ENCODE peak calls at places on chromosomes 7 and 10, in nine cellular contexts. L, I, Z, P, K, V, U, T and X are unnamed samples.

GRCh38 chr7:89621925-89622641 is 532.2 kb upstream of the STEAP1 start:
- DNase-seq in P (no peak), K (no peak), U (no peak), L (no peak), I (no peak), V (no peak), T (no peak), Z (no peak), X (no peak)

GRCh38 chr10:121459765-121460453 is 138.3 kb downstream of the FGFR2 start:
- DNase-seq in K (no peak), V (no peak), P (no peak), L (no peak), U (no peak), T (peak), I (no peak), Z (no peak), X (no peak)

GRCh38 chr7:151207796-151208195 is 2.5 kb downstream of the H2BK1 start:
- DNase-seq in P (no peak), U (no peak), I (no peak), V (no peak), K (no peak), Z (no peak), T (no peak), L (no peak), X (no peak)

GRCh38 chr7:156478486-156478885 is 162.1 kb upstream of the RNF32 start:
- DNase-seq in Z (no peak), T (no peak), L (no peak), K (no peak), U (no peak), P (no peak), V (no peak), I (no peak), X (no peak)

GRCh38 chr7:19106308-19107141 is 10.9 kb downstream of the TWIST1 start:
- DNase-seq in Z (no peak), P (peak), T (no peak), K (no peak), V (no peak), U (no peak), L (no peak), I (no peak), X (no peak)

GRCh38 chr7:40733578-40733977 is 598.8 kb downstream of the SUGCT start:
- DNase-seq in Z (no peak), I (no peak), P (no peak), K (no peak), U (no peak), V (no peak), T (no peak), L (peak), X (no peak)

GRCh38 chr10:86971146-86971991 is 3.1 kb downstream of the ADIRF start:
- DNase-seq in K (peak), U (peak), L (peak), Z (peak), V (peak), I (peak), T (peak), P (peak), X (peak)

GRCh38 chr7:95264225-95264927 is 60.0 kb downstream of the PON1 start:
- DNase-seq in K (no peak), L (no peak), P (peak), V (peak), T (no peak), I (no peak), U (peak), Z (no peak), X (no peak)

GRCh38 chr7:39291644-39292411 is 274.4 kb upstream of the YAE1 start:
- DNase-seq in K (no peak), V (no peak), L (no peak), Z (no peak), U (no peak), T (no peak), I (no peak), P (no peak), X (no peak)

GRCh38 chr7:96499532-96499931 is 177.6 kb upstream of the SLC25A13 start:
- DNase-seq in T (no peak), L (no peak), P (no peak), I (no peak), K (no peak), U (no peak), V (no peak), Z (no peak), X (no peak)

GRCh38 chr10:111128331-111129167 is 51.7 kb downstream of the ADRA2A start:
- DNase-seq in Z (no peak), U (peak), K (no peak), V (peak), T (no peak), I (peak), P (peak), L (peak), X (no peak)

GRCh38 chr7:11675163-11675562 is 156.8 kb downstream of the THSD7A start:
- DNase-seq in K (no peak), V (no peak), U (no peak), T (no peak), P (no peak), Z (no peak), L (no peak), I (no peak), X (no peak)

GRCh38 chr10:102581401-102581800 is 62.9 kb upstream of the TRIM8 start:
- DNase-seq in V (no peak), U (no peak), K (no peak), I (no peak), T (no peak), L (no peak), Z (no peak), P (no peak), X (no peak)

GRCh38 chr7:121493553-121493952 is 97.4 kb upstream of the FAM3C start:
- DNase-seq in T (no peak), P (no peak), I (no peak), U (no peak), V (no peak), Z (no peak), L (no peak), K (no peak), X (no peak)

GRCh38 chr7:5332579-5332978 is 49.8 kb downstream of the SLC29A4 start:
- DNase-seq in I (no peak), U (no peak), Z (no peak), T (no peak), L (no peak), P (no peak), K (no peak), V (no peak), X (no peak)

DNA sequence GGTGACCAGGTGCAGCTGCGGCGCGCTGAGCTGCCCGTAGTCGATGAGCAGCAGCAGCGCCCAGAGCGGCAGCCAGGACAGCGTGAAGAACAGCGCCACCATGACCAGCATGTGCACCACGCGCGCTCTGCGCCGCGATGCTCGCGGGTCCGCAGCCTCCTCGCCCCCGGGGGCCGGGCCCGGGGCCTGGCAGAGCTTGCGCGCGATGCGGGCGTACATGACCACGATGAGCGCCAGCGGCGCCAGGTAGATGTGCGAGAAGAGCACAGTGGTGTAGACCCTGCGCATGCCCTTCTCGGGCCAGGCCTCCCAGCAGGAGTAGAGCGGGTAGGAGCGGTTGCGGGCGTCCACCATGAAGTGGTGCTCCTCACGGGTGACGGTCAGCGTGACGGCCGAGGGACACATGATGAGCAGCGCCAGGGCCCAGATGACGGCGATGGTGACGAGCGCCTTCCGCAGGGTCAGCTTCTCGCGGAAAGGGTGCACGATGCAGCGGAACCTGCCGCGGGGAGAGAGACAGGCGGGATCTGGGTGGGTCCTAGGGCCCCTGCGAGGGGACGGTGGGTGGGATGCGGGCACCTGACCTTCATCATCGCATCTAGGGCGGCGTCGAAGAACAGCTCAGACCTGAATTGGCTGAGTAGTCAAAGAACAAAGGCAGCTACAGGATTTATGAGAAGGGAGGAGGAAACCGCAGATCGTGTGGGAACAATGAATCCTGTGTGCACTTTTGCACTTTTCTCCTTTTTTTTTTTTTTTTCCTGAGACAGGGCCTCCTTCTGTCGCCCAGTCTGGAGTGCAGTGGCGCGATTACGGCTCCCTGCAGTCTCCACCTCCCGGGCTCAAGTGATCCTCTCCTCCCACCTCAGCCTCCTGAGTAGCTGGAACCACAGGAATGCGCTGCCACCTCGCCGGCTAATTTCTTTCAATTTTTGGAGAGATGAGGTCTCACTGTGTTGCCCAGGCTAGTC is 22.4 kb upstream of the PPA1 start:
- DNase-seq in U (peak), L (peak), V (no peak), I (peak), Z (peak), P (peak), T (no peak), K (no peak), X (no peak)
- TF ChIP-seq CTCF in U (no peak), L (no peak), V (peak), I (no peak), Z (no peak), P (no peak), T (no peak), K (no peak), X (no peak)

GRCh38 chr10:37436361-37436760 is 311.0 kb downstream of the ANKRD30A start:
- DNase-seq in L (no peak), K (no peak), P (no peak), U (peak), I (no peak), T (no peak), Z (no peak), V (no peak), X (no peak)

GRCh38 chr10:37434091-37434490 is 308.7 kb downstream of the ANKRD30A start:
- DNase-seq in L (no peak), V (no peak), U (peak), P (peak), K (no peak), T (no peak), Z (no peak), I (no peak), X (no peak)
- TF ChIP-seq CTCF in L (peak), V (no peak), U (peak), P (no peak), K (no peak), T (no peak), Z (no peak), I (no peak), X (no peak)

GRCh38 chr7:93856319-93856718 is 34.2 kb downstream of the TFPI2 start:
- DNase-seq in K (no peak), Z (no peak), T (no peak), L (no peak), V (no peak), I (no peak), P (no peak), U (peak), X (no peak)
- TF ChIP-seq CTCF in K (no peak), Z (no peak), T (no peak), L (no peak), V (no peak), I (no peak), P (no peak), U (no peak), X (no peak)

DNA sequence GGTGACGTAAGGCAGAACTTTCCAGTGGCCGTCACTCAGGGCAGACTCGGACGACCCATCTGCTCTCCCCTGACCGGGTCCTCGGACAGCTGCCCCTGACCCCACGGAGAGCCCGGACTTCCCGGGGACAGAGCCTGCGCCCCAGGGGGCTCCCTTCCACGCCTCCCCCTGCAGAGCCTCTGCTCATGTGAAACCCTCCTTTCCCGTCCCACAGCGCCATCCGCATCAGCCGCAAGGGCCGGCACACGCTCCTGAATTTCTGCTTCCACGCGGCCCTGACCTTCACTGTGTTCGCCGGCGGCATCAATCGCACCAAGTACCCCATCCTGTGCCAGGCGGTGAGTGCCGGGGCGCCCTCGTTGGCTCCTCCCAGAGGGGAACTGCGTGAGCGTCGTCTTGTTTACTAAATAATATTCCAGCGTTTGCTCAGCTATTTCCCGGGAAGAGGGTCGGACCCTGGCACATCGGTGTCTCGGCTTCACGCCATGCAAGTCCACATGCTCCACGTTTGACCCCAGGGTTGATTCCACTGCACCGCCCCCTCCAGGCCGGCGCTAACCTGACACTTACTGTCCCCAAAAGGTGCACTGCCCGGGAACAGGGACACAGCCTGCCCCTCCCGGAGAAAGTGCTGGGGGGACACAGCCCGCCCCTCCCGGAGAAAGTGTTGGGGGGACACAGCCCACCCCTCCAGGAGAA is 10.9 kb downstream of the ADGRA1 start:
- DNase-seq in T (no peak), I (no peak), Z (no peak), V (no peak), K (no peak), P (no peak), L (no peak), U (no peak), X (no peak)
- TF ChIP-seq CTCF in T (no peak), I (no peak), Z (no peak), V (no peak), K (no peak), P (no peak), L (no peak), U (peak), X (no peak)

GRCh38 chr10:78258303-78259030 is 224.8 kb downstream of the RPS24 start:
- DNase-seq in T (no peak), P (no peak), Z (no peak), K (no peak), I (no peak), V (no peak), L (no peak), U (peak), X (no peak)
- TF ChIP-seq CTCF in T (no peak), P (no peak), Z (no peak), K (no peak), I (peak), V (no peak), L (peak), U (peak), X (no peak)

GRCh38 chr7:23185980-23186379 is 4.1 kb downstream of the NUP42 start:
- DNase-seq in I (no peak), P (no peak), U (no peak), T (no peak), V (no peak), L (no peak), K (no peak), Z (no peak), X (no peak)

GRCh38 chr7:23183279-23184012 is 1.6 kb downstream of the NUP42 start:
- DNase-seq in L (peak), U (no peak), T (no peak), I (no peak), V (no peak), Z (no peak), K (no peak), P (no peak), X (no peak)

GRCh38 chr7:23181684-23182553 is at the start of gene NUP42:
- DNase-seq in P (peak), K (peak), U (peak), L (peak), I (peak), Z (peak), V (peak), T (peak), X (peak)

GRCh38 chr7:23184291-23184690 is 2.4 kb downstream of the NUP42 start:
- DNase-seq in I (no peak), T (no peak), Z (no peak), P (no peak), K (no peak), L (peak), V (no peak), U (no peak), X (no peak)

GRCh38 chr7:23184709-23185354 is 3.0 kb downstream of the NUP42 start:
- DNase-seq in T (peak), I (peak), U (peak), P (peak), Z (no peak), V (peak), L (peak), K (peak), X (no peak)
- TF ChIP-seq CTCF in T (peak), I (peak), U (peak), P (peak), Z (peak), V (peak), L (peak), K (peak), X (no peak)